ENCODE peak calls at places on chromosomes 6 and 20, in four cellular contexts. A is epithelial cell of proximal tubule, Y is fibroblast of lung, L is fibroblast of pulmonary artery. E is an unnamed sample.

GRCh38 chr20:45545754-45546453 is 1.3 kb downstream of the EPPIN start:
- DNase-seq in Y (peak), A (peak), L (peak), E (no peak)

GRCh38 chr6:101537917-101538316 is 144.4 kb downstream of the GRIK2 start:
- DNase-seq in Y (no peak), L (peak), A (no peak), E (no peak)

GRCh38 chr20:10476319-10476724 is 41.2 kb downstream of the SLX4IP start:
- DNase-seq in L (peak), A (no peak), Y (peak), E (no peak)

GRCh38 chr6:43009124-43009523 is 4.6 kb downstream of the MEA1 start:
- DNase-seq in Y (peak), A (no peak), L (peak), E (peak)

GRCh38 chr20:4780245-4780644 is 58.5 kb downstream of the PRND start:
- DNase-seq in A (no peak), L (no peak), Y (no peak), E (no peak)

GRCh38 chr6:17630511-17631073 is 30.5 kb downstream of the FAM8A1 start:
- DNase-seq in A (no peak), L (peak), Y (no peak), E (no peak)

GRCh38 chr20:36745234-36745926 is 510 bp downstream of the NDRG3 start:
- DNase-seq in L (no peak), Y (peak), A (no peak), E (peak)

GRCh38 chr6:97668716-97669115 is 385.7 kb upstream of the MMS22L start:
- DNase-seq in A (no peak), L (no peak), Y (peak), E (peak)

GRCh38 chr6:45557454-45557853 is 179.7 kb upstream of the SUPT3H start:
- DNase-seq in L (no peak), Y (no peak), A (no peak), E (no peak)

GRCh38 chr20:38685853-38686473 is 38.3 kb upstream of the SLC32A1 start:
- DNase-seq in L (peak), Y (peak), A (no peak), E (no peak)

GRCh38 chr6:41581381-41581991 is 35.3 kb downstream of the FOXP4 start:
- DNase-seq in A (peak), L (peak), Y (peak), E (no peak)

GRCh38 chr6:22147983-22148797 is 148.6 kb downstream of the PRL start:
- DNase-seq in A (no peak), Y (peak), L (peak), E (no peak)

GRCh38 chr20:48175261-48175660 is 390.0 kb upstream of the SULF2 start:
- DNase-seq in L (no peak), Y (no peak), A (no peak), E (no peak)

GRCh38 chr20:63698739-63699465 is 2.5 kb downstream of the TNFRSF6B start:
- DNase-seq in L (peak), Y (peak), A (no peak), E (no peak)

GRCh38 chr6:33851959-33852358 is 48.2 kb upstream of the MLN start:
- DNase-seq in L (peak), Y (no peak), A (no peak), E (peak)

GRCh38 chr6:45438849-45439406 is 61.2 kb upstream of the SUPT3H start:
- DNase-seq in L (peak), Y (peak), A (peak), E (no peak)

GRCh38 chr6:15200087-15200486 is 45.8 kb upstream of the JARID2 start:
- DNase-seq in A (no peak), Y (no peak), L (no peak), E (no peak)

GRCh38 chr20:59032713-59033059 is 551 bp upstream of the ATP5F1E start:
- DNase-seq in A (no peak), L (no peak), Y (peak), E (peak)

GRCh38 chr6:167565388-167565787 is 240.5 kb downstream of the TTLL2 start:
- DNase-seq in L (no peak), Y (no peak), A (no peak), E (no peak)

GRCh38 chr20:13426870-13427269 is 205.8 kb downstream of the ISM1 start:
- DNase-seq in A (no peak), Y (peak), L (no peak), E (no peak)

GRCh38 chr20:23077277-23077676 is 8.8 kb downstream of the CD93 start:
- DNase-seq in L (no peak), A (no peak), Y (no peak), E (no peak)

GRCh38 chr20:23072892-23073586 is 13.1 kb downstream of the CD93 start:
- DNase-seq in Y (peak), L (no peak), A (no peak), E (no peak)

GRCh38 chr20:23078994-23079364 is 7.1 kb downstream of the CD93 start:
- DNase-seq in L (no peak), Y (no peak), A (no peak), E (peak)

GRCh38 chr20:23078351-23078993 is 7.7 kb downstream of the CD93 start:
- DNase-seq in A (peak), L (peak), Y (peak), E (no peak)

DNA sequence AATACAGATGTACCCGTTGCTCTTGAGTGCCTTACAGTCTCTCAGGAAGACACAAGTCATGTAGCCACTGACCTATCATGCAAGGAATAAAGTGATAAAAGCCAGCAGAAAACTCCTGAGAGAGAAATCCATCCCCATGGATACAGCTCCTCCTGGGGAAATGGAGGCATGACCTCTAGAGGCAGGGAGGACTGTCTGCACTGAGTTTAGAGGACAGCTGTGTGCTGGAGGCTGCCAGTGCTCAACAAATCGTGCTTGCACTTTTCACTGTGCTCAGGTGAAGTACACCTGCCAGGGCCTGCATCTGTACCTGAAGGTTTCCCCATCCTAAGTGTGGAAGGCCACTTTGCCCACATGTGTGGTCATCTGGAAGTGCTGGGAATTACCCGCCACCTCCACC is 12.1 kb downstream of the CD93 start:
- DNase-seq in Y (no peak), A (no peak), L (no peak), E (no peak)
- TF ChIP-seq CTCF in Y (no peak), A (no peak), L (no peak), E (no peak)

DNA sequence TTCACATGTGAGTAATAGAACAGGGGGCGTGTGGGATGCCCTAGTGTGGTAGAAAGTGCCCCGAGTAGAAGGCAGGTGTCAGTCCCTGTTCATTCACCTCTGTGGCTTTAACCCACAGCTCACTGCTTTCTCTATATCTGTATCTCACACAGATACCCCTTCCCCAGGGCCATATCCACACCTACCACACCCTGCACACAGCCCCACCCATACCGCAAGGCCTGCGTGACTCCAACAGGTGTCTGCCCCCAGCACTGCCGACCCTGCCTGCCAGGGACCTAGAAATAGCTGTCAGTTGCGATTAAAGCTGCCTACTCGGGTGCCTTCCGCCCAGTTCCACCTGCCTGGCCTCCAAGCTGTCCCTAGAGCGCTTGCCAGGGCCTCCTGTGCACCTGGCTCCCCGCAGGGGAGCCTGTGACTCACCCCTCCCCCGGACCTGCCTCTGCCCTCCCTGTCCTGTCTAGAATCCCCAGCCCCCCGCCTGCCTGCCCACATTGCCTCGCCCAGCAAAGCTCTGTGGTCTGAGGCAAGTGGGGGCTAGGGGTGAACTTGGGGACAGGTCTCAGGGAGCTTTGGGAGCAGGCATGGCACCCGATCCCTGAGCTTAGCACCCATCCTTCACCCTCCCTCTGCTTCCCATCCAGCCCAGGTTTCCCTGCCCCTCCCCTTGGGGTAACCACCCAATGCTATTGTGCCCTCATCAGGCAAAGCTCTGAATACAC is 38.3 kb upstream of the ID1 start:
- DNase-seq in L (no peak), A (no peak), Y (peak), E (no peak)
- TF ChIP-seq CTCF in L (no peak), A (no peak), Y (no peak), E (no peak)

GRCh38 chr6:151100326-151100725 is 139.4 kb upstream of the AKAP12 start:
- DNase-seq in A (no peak), Y (no peak), L (no peak), E (no peak)

GRCh38 chr6:151097207-151097606 is 142.6 kb upstream of the AKAP12 start:
- DNase-seq in L (no peak), Y (no peak), A (no peak), E (no peak)

GRCh38 chr6:151101116-151101810 is 138.5 kb upstream of the AKAP12 start:
- DNase-seq in L (peak), Y (no peak), A (no peak), E (no peak)

GRCh38 chr6:151098166-151098565 is 141.6 kb upstream of the AKAP12 start:
- DNase-seq in A (no peak), Y (peak), L (no peak), E (no peak)

DNA sequence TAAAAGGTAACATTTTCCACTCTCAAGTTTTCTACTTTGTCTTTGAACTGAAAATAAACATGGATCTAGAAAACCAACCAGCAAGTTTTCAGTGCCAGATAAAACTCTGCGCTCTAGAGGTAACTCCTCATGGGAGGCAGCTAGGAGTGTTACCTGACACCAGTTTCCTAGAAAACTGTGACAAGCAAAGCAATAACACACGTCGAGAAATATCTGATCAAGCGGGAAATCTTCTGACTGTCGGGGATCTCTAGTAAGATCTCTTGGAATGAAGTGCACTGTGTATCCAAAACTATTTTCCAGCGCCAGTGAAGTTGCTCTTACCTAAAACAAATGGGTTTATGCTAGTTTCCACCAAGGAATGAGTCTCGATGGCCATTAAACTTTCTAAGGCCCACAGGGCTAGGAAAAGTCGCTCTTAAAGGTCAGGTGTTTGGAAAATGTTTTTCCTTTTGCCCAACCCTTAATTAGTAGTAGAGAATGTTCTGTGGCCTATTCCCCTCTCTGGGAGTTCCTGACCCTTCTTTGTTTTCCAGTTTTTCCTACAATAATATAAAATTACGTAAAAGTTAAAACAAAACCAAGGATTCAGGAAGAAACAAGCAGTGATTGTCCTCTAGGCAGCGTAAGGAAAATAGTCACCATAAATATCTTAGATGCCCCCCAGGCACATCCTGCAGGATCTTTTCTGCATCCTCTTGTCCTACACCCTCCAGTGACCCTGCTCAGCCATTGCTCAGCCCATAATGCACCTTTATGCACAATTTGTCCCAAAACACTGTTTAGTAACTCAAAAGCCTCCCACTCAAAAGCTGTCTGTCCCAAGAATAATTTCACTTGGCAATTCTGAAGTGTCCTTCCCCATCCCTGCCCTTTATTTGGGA is 137.7 kb upstream of the AKAP12 start:
- DNase-seq in A (no peak), Y (no peak), L (no peak), E (no peak)
- TF ChIP-seq CTCF in A (no peak), Y (no peak), L (no peak), E (no peak)

DNA sequence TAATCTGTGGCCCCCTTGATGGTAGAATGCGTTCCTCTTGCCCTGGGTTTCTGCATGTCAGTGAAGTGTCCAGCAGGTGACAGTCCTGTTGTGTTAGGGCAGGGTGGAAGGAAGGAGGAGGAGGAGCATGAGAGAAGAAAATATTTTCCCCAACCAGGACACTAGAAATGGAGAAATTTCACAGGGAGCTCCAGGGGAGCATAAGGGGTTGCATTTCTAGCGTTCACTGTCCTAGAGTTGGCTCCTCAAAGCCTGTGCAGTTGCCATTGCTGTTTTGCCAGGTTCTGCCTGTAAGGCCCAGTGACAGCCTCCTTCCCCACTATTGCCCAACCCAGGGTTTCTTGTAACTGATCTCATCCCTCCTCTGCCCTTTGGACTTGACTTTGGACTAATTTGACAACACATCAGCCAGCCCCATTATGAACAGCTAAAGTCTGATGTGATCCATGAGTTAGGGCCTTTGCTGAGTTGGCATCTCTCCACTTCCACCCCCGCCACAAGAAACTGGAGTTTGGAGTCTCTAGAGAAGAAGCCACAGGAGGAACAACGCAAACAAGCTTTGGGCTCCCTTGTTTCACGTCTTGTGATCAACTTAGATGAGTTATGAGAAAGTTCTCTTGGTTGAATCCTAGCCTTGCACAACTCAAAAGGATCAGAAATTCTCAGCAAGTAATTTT is 14.0 kb upstream of the FAM50B start:
- DNase-seq in A (peak), L (peak), Y (no peak), E (no peak)
- TF ChIP-seq CTCF in A (peak), L (no peak), Y (no peak), E (no peak)

GRCh38 chr6:13229205-13230085 is 98.9 kb downstream of the TBC1D7 start:
- DNase-seq in Y (no peak), L (peak), A (no peak), E (no peak)
- TF ChIP-seq CTCF in Y (no peak), L (no peak), A (peak), E (no peak)

GRCh38 chr6:111586554-111586953 is 19.1 kb downstream of the TRAF3IP2 start:
- DNase-seq in L (no peak), Y (no peak), A (no peak), E (no peak)
- TF ChIP-seq CTCF in L (no peak), Y (no peak), A (no peak), E (no peak)